ENCODE peak calls at places on chromosomes 3 and 15, in seven cellular contexts. One of them, this sample, is unnamed.

GRCh38 chr3:13865581-13866405 is 14.1 kb downstream of the WNT7A start:
- DNase-seq in HEK293T: no peak
- DNase-seq in psoas muscle: no peak
- DNase-seq in SJSA1: no peak
- DNase-seq in HTR-8/SVneo: no peak
- DNase-seq in EL: no peak
- DNase-seq in activated CD4-positive, alpha-beta T cell treated with anti-CD3 and anti-CD28 coated beads, Interleukin-2, amount 50 U/mL, for 24 hours: no peak
- DNase-seq in this sample: no peak

GRCh38 chr3:196111939-196112386 is 30.1 kb upstream of the TFRC start:
- DNase-seq in EL: no peak
- DNase-seq in activated CD4-positive, alpha-beta T cell treated with anti-CD3 and anti-CD28 coated beads, Interleukin-2, amount 50 U/mL, for 24 hours: peak
- DNase-seq in HEK293T: no peak
- DNase-seq in psoas muscle: no peak
- DNase-seq in HTR-8/SVneo: no peak
- DNase-seq in SJSA1: no peak
- DNase-seq in this sample: no peak

GRCh38 chr15:74838117-74838516 is 4.8 kb downstream of the ULK3 start:
- DNase-seq in EL: no peak
- DNase-seq in activated CD4-positive, alpha-beta T cell treated with anti-CD3 and anti-CD28 coated beads, Interleukin-2, amount 50 U/mL, for 24 hours: no peak
- DNase-seq in SJSA1: no peak
- DNase-seq in psoas muscle: no peak
- DNase-seq in HEK293T: no peak
- DNase-seq in HTR-8/SVneo: no peak
- DNase-seq in this sample: no peak

GRCh38 chr3:127485396-127486170 is 105.0 kb downstream of the TPRA1 start:
- DNase-seq in activated CD4-positive, alpha-beta T cell treated with anti-CD3 and anti-CD28 coated beads, Interleukin-2, amount 50 U/mL, for 24 hours: no peak
- DNase-seq in EL: no peak
- DNase-seq in HTR-8/SVneo: no peak
- DNase-seq in psoas muscle: no peak
- DNase-seq in HEK293T: no peak
- DNase-seq in SJSA1: peak
- DNase-seq in this sample: no peak

GRCh38 chr15:36591534-36592411 is 12.3 kb downstream of the CDIN1 start:
- DNase-seq in HTR-8/SVneo: no peak
- DNase-seq in EL: peak
- DNase-seq in SJSA1: no peak
- DNase-seq in activated CD4-positive, alpha-beta T cell treated with anti-CD3 and anti-CD28 coated beads, Interleukin-2, amount 50 U/mL, for 24 hours: no peak
- DNase-seq in HEK293T: no peak
- DNase-seq in psoas muscle: no peak
- DNase-seq in this sample: no peak

GRCh38 chr15:34304613-34305012 is 33.0 kb downstream of the SLC12A6 start:
- DNase-seq in EL: peak
- DNase-seq in activated CD4-positive, alpha-beta T cell treated with anti-CD3 and anti-CD28 coated beads, Interleukin-2, amount 50 U/mL, for 24 hours: no peak
- DNase-seq in HEK293T: no peak
- DNase-seq in SJSA1: no peak
- DNase-seq in psoas muscle: no peak
- DNase-seq in HTR-8/SVneo: no peak
- DNase-seq in this sample: no peak

GRCh38 chr3:17149076-17149475 is 264.3 kb downstream of the PLCL2 start:
- DNase-seq in psoas muscle: no peak
- DNase-seq in activated CD4-positive, alpha-beta T cell treated with anti-CD3 and anti-CD28 coated beads, Interleukin-2, amount 50 U/mL, for 24 hours: no peak
- DNase-seq in HTR-8/SVneo: no peak
- DNase-seq in SJSA1: no peak
- DNase-seq in EL: no peak
- DNase-seq in HEK293T: no peak
- DNase-seq in this sample: no peak

GRCh38 chr3:31275038-31275562 is 257.6 kb upstream of the STT3B start:
- DNase-seq in HEK293T: no peak
- DNase-seq in SJSA1: no peak
- DNase-seq in activated CD4-positive, alpha-beta T cell treated with anti-CD3 and anti-CD28 coated beads, Interleukin-2, amount 50 U/mL, for 24 hours: no peak
- DNase-seq in HTR-8/SVneo: peak
- DNase-seq in EL: peak
- DNase-seq in psoas muscle: no peak
- DNase-seq in this sample: no peak

GRCh38 chr15:61724276-61724939 is 335.8 kb downstream of the VPS13C start:
- DNase-seq in psoas muscle: no peak
- DNase-seq in HTR-8/SVneo: no peak
- DNase-seq in EL: no peak
- DNase-seq in SJSA1: no peak
- DNase-seq in activated CD4-positive, alpha-beta T cell treated with anti-CD3 and anti-CD28 coated beads, Interleukin-2, amount 50 U/mL, for 24 hours: no peak
- DNase-seq in HEK293T: no peak
- DNase-seq in this sample: no peak

GRCh38 chr3:64300790-64301423 is 75.6 kb upstream of the PRICKLE2 start:
- DNase-seq in HEK293T: no peak
- DNase-seq in HTR-8/SVneo: no peak
- DNase-seq in psoas muscle: no peak
- DNase-seq in EL: peak
- DNase-seq in activated CD4-positive, alpha-beta T cell treated with anti-CD3 and anti-CD28 coated beads, Interleukin-2, amount 50 U/mL, for 24 hours: no peak
- DNase-seq in SJSA1: no peak
- DNase-seq in this sample: no peak

GRCh38 chr3:128349963-128350599 is 116.6 kb downstream of the DNAJB8 start:
- DNase-seq in HEK293T: no peak
- DNase-seq in EL: no peak
- DNase-seq in HTR-8/SVneo: no peak
- DNase-seq in psoas muscle: no peak
- DNase-seq in SJSA1: no peak
- DNase-seq in activated CD4-positive, alpha-beta T cell treated with anti-CD3 and anti-CD28 coated beads, Interleukin-2, amount 50 U/mL, for 24 hours: no peak
- DNase-seq in this sample: no peak

GRCh38 chr3:157066335-157067071 is 93.4 kb downstream of the CCNL1 start:
- DNase-seq in EL: no peak
- DNase-seq in HTR-8/SVneo: no peak
- DNase-seq in SJSA1: no peak
- DNase-seq in psoas muscle: no peak
- DNase-seq in HEK293T: no peak
- DNase-seq in activated CD4-positive, alpha-beta T cell treated with anti-CD3 and anti-CD28 coated beads, Interleukin-2, amount 50 U/mL, for 24 hours: no peak
- DNase-seq in this sample: peak

GRCh38 chr15:62828364-62828763 is 214.2 kb upstream of the TPM1 start:
- DNase-seq in activated CD4-positive, alpha-beta T cell treated with anti-CD3 and anti-CD28 coated beads, Interleukin-2, amount 50 U/mL, for 24 hours: no peak
- DNase-seq in HEK293T: no peak
- DNase-seq in HTR-8/SVneo: no peak
- DNase-seq in SJSA1: no peak
- DNase-seq in psoas muscle: no peak
- DNase-seq in EL: no peak
- DNase-seq in this sample: no peak

GRCh38 chr3:39435006-39435748 is 28.7 kb downstream of the RPSA start:
- DNase-seq in HTR-8/SVneo: no peak
- DNase-seq in SJSA1: no peak
- DNase-seq in psoas muscle: no peak
- DNase-seq in activated CD4-positive, alpha-beta T cell treated with anti-CD3 and anti-CD28 coated beads, Interleukin-2, amount 50 U/mL, for 24 hours: no peak
- DNase-seq in HEK293T: no peak
- DNase-seq in EL: no peak
- DNase-seq in this sample: no peak

GRCh38 chr15:28104326-28104725 is 5.2 kb upstream of the OCA2 start:
- DNase-seq in HTR-8/SVneo: no peak
- DNase-seq in EL: no peak
- DNase-seq in HEK293T: no peak
- DNase-seq in psoas muscle: no peak
- DNase-seq in SJSA1: no peak
- DNase-seq in activated CD4-positive, alpha-beta T cell treated with anti-CD3 and anti-CD28 coated beads, Interleukin-2, amount 50 U/mL, for 24 hours: no peak
- DNase-seq in this sample: no peak

GRCh38 chr15:31517711-31518110 is 191.1 kb downstream of the KLF13 start:
- DNase-seq in HTR-8/SVneo: no peak
- DNase-seq in SJSA1: no peak
- DNase-seq in activated CD4-positive, alpha-beta T cell treated with anti-CD3 and anti-CD28 coated beads, Interleukin-2, amount 50 U/mL, for 24 hours: no peak
- DNase-seq in HEK293T: no peak
- DNase-seq in psoas muscle: no peak
- DNase-seq in EL: no peak
- DNase-seq in this sample: no peak

GRCh38 chr15:51386960-51387698 is 45.7 kb downstream of the GLDN start:
- DNase-seq in EL: no peak
- DNase-seq in HEK293T: no peak
- DNase-seq in activated CD4-positive, alpha-beta T cell treated with anti-CD3 and anti-CD28 coated beads, Interleukin-2, amount 50 U/mL, for 24 hours: no peak
- DNase-seq in psoas muscle: no peak
- DNase-seq in HTR-8/SVneo: no peak
- DNase-seq in SJSA1: no peak
- DNase-seq in this sample: no peak

GRCh38 chr3:86152620-86153019 is 838.3 kb downstream of the VGLL3 start:
- DNase-seq in activated CD4-positive, alpha-beta T cell treated with anti-CD3 and anti-CD28 coated beads, Interleukin-2, amount 50 U/mL, for 24 hours: no peak
- DNase-seq in psoas muscle: no peak
- DNase-seq in EL: no peak
- DNase-seq in HTR-8/SVneo: no peak
- DNase-seq in SJSA1: no peak
- DNase-seq in HEK293T: no peak
- DNase-seq in this sample: no peak

GRCh38 chr15:58386081-58386480 is 45.7 kb upstream of the LIPC start:
- DNase-seq in SJSA1: no peak
- DNase-seq in EL: no peak
- DNase-seq in activated CD4-positive, alpha-beta T cell treated with anti-CD3 and anti-CD28 coated beads, Interleukin-2, amount 50 U/mL, for 24 hours: no peak
- DNase-seq in HEK293T: no peak
- DNase-seq in HTR-8/SVneo: no peak
- DNase-seq in psoas muscle: no peak
- DNase-seq in this sample: no peak

GRCh38 chr3:183350164-183350563 is 78.3 kb downstream of the MCF2L2 start:
- DNase-seq in HEK293T: no peak
- DNase-seq in EL: no peak
- DNase-seq in SJSA1: no peak
- DNase-seq in activated CD4-positive, alpha-beta T cell treated with anti-CD3 and anti-CD28 coated beads, Interleukin-2, amount 50 U/mL, for 24 hours: no peak
- DNase-seq in HTR-8/SVneo: no peak
- DNase-seq in psoas muscle: no peak
- DNase-seq in this sample: no peak

GRCh38 chr3:32347286-32348125 is 44.1 kb upstream of the CMTM7 start:
- DNase-seq in activated CD4-positive, alpha-beta T cell treated with anti-CD3 and anti-CD28 coated beads, Interleukin-2, amount 50 U/mL, for 24 hours: no peak
- DNase-seq in HTR-8/SVneo: no peak
- DNase-seq in psoas muscle: no peak
- DNase-seq in SJSA1: no peak
- DNase-seq in HEK293T: no peak
- DNase-seq in EL: no peak
- DNase-seq in this sample: no peak

GRCh38 chr3:31300802-31301443 is 231.8 kb upstream of the STT3B start:
- DNase-seq in HEK293T: no peak
- DNase-seq in psoas muscle: no peak
- DNase-seq in HTR-8/SVneo: no peak
- DNase-seq in SJSA1: no peak
- DNase-seq in activated CD4-positive, alpha-beta T cell treated with anti-CD3 and anti-CD28 coated beads, Interleukin-2, amount 50 U/mL, for 24 hours: no peak
- DNase-seq in EL: no peak
- DNase-seq in this sample: no peak

GRCh38 chr3:152047465-152047864 is 174.0 kb downstream of the SUCNR1 start:
- DNase-seq in HEK293T: no peak
- DNase-seq in HTR-8/SVneo: no peak
- DNase-seq in psoas muscle: no peak
- DNase-seq in activated CD4-positive, alpha-beta T cell treated with anti-CD3 and anti-CD28 coated beads, Interleukin-2, amount 50 U/mL, for 24 hours: no peak
- DNase-seq in SJSA1: no peak
- DNase-seq in EL: no peak
- DNase-seq in this sample: no peak

GRCh38 chr3:29203846-29204245 is 77.0 kb upstream of the RBMS3 start:
- DNase-seq in EL: peak
- DNase-seq in activated CD4-positive, alpha-beta T cell treated with anti-CD3 and anti-CD28 coated beads, Interleukin-2, amount 50 U/mL, for 24 hours: no peak
- DNase-seq in HTR-8/SVneo: no peak
- DNase-seq in psoas muscle: no peak
- DNase-seq in HEK293T: no peak
- DNase-seq in SJSA1: no peak
- DNase-seq in this sample: no peak

GRCh38 chr3:150348500-150348899 is 59.6 kb upstream of the TSC22D2 start:
- DNase-seq in HTR-8/SVneo: peak
- DNase-seq in psoas muscle: no peak
- DNase-seq in EL: peak
- DNase-seq in activated CD4-positive, alpha-beta T cell treated with anti-CD3 and anti-CD28 coated beads, Interleukin-2, amount 50 U/mL, for 24 hours: no peak
- DNase-seq in SJSA1: no peak
- DNase-seq in HEK293T: no peak
- DNase-seq in this sample: no peak

GRCh38 chr15:72970965-72971746 is 81.1 kb upstream of the NEO1 start:
- DNase-seq in EL: no peak
- DNase-seq in HTR-8/SVneo: no peak
- DNase-seq in psoas muscle: no peak
- DNase-seq in SJSA1: no peak
- DNase-seq in activated CD4-positive, alpha-beta T cell treated with anti-CD3 and anti-CD28 coated beads, Interleukin-2, amount 50 U/mL, for 24 hours: no peak
- DNase-seq in HEK293T: no peak
- DNase-seq in this sample: no peak

GRCh38 chr15:97085806-97086205 is 755.3 kb downstream of the NR2F2 start:
- DNase-seq in SJSA1: no peak
- DNase-seq in HEK293T: peak
- DNase-seq in EL: no peak
- DNase-seq in psoas muscle: no peak
- DNase-seq in activated CD4-positive, alpha-beta T cell treated with anti-CD3 and anti-CD28 coated beads, Interleukin-2, amount 50 U/mL, for 24 hours: no peak
- DNase-seq in HTR-8/SVneo: no peak
- DNase-seq in this sample: no peak

GRCh38 chr15:68674975-68675374 is 96.2 kb downstream of the CORO2B start:
- DNase-seq in HTR-8/SVneo: no peak
- DNase-seq in activated CD4-positive, alpha-beta T cell treated with anti-CD3 and anti-CD28 coated beads, Interleukin-2, amount 50 U/mL, for 24 hours: no peak
- DNase-seq in EL: no peak
- DNase-seq in HEK293T: no peak
- DNase-seq in SJSA1: no peak
- DNase-seq in psoas muscle: no peak
- DNase-seq in this sample: no peak

GRCh38 chr3:71862374-71863145 is 77.6 kb upstream of the PROK2 start:
- DNase-seq in EL: no peak
- DNase-seq in activated CD4-positive, alpha-beta T cell treated with anti-CD3 and anti-CD28 coated beads, Interleukin-2, amount 50 U/mL, for 24 hours: no peak
- DNase-seq in HEK293T: no peak
- DNase-seq in HTR-8/SVneo: no peak
- DNase-seq in psoas muscle: no peak
- DNase-seq in SJSA1: no peak
- DNase-seq in this sample: no peak

GRCh38 chr15:67064607-67065530 is 533 bp upstream of the SMAD3 start:
- DNase-seq in EL: no peak
- DNase-seq in HEK293T: peak
- DNase-seq in psoas muscle: peak
- DNase-seq in HTR-8/SVneo: no peak
- DNase-seq in activated CD4-positive, alpha-beta T cell treated with anti-CD3 and anti-CD28 coated beads, Interleukin-2, amount 50 U/mL, for 24 hours: no peak
- DNase-seq in SJSA1: no peak
- DNase-seq in this sample: no peak

GRCh38 chr3:33467786-33468185 is 27.6 kb upstream of the UBP1 start:
- DNase-seq in EL: no peak
- DNase-seq in HEK293T: no peak
- DNase-seq in HTR-8/SVneo: no peak
- DNase-seq in psoas muscle: no peak
- DNase-seq in SJSA1: no peak
- DNase-seq in activated CD4-positive, alpha-beta T cell treated with anti-CD3 and anti-CD28 coated beads, Interleukin-2, amount 50 U/mL, for 24 hours: no peak
- DNase-seq in this sample: no peak